ENCODE peak calls at places on chromosomes 7 and 10, in nine cellular contexts. B is Peyer's patch; T is SK-N-SH; I is transverse colon; J is NCI-H2081; M is T-helper 17 cell; N is hepatocyte; C is stimulated activated CD8-positive, alpha-beta memory T cell treated with anti-CD3 and anti-CD28 coated beads, Interleukin-2, amount 100 ng/mL, for 1 hour; K is tibial nerve. V is an unnamed sample.
A peak's percentile ranks its signal among the peaks of the same experiment; 100 is the strongest.

GRCh38 chr7:83427929-83428328 is 221.0 kb downstream of the SEMA3E start:
- DNase-seq in B (no peak), T (no peak), I (no peak), J (peak; percentile 84), M (no peak), N (no peak), C (no peak), K (no peak), V (no peak)

GRCh38 chr7:3916146-3916545 is 615.1 kb downstream of the SDK1 start:
- DNase-seq in B (no peak), T (no peak), I (no peak), J (no peak), M (no peak), N (no peak), C (no peak), K (no peak), V (peak; percentile 40)

GRCh38 chr10:125161570-125162139 is 1.3 kb upstream of the CTBP2 start:
- DNase-seq in B (peak; percentile 46), T (peak; percentile 66), I (no peak), J (no peak), M (no peak), N (peak; percentile 53), C (no peak), K (no peak), V (no peak)

GRCh38 chr7:99369767-99370353 is 4.7 kb upstream of the ARPC1B start:
- DNase-seq in B (no peak), T (no peak), I (no peak), J (no peak), M (no peak), N (no peak), C (no peak), K (no peak), V (no peak)

GRCh38 chr10:86123304-86123703 is 243.3 kb downstream of the GRID1 start:
- DNase-seq in B (no peak), T (no peak), I (no peak), J (no peak), M (no peak), N (no peak), C (no peak), K (no peak), V (no peak)

GRCh38 chr10:119608316-119609155 is 11.8 kb upstream of the TIAL1 start:
- DNase-seq in B (peak; percentile 73), T (peak; percentile 67), I (peak; percentile 42), J (peak; percentile 28), M (no peak), N (peak; percentile 64), C (no peak), K (no peak), V (peak; percentile 36)

GRCh38 chr7:149773446-149774236 is at the start of gene ZNF467:
- DNase-seq in B (peak; percentile 73), T (peak; percentile 73), I (peak; percentile 70), J (peak; percentile 55), M (peak; percentile 48), N (peak; percentile 75), C (peak; percentile 27), K (peak; percentile 39), V (no peak)

GRCh38 chr10:93481931-93482834 is at the start of gene MYOF:
- DNase-seq in B (peak; percentile 80), T (peak; percentile 65), I (peak; percentile 65), J (peak; percentile 26), M (no peak), N (peak; percentile 87), C (no peak), K (peak; percentile 46), V (peak; percentile 59)

GRCh38 chr7:115476666-115477065 is 553.9 kb downstream of the TFEC start:
- DNase-seq in B (no peak), T (no peak), I (no peak), J (peak; percentile 82), M (no peak), N (peak; percentile 6), C (no peak), K (no peak), V (no peak)

GRCh38 chr7:25926891-25927625 is 224.9 kb upstream of the NFE2L3 start:
- DNase-seq in B (no peak), T (no peak), I (no peak), J (no peak), M (no peak), N (no peak), C (no peak), K (no peak), V (no peak)

GRCh38 chr10:123573236-123574147 is 92.7 kb upstream of the GPR26 start:
- DNase-seq in B (peak; percentile 65), T (peak; percentile 51), I (peak; percentile 59), J (peak; percentile 1), M (no peak), N (peak; percentile 69), C (peak; percentile 8), K (no peak), V (peak; percentile 36)

GRCh38 chr10:29856295-29856694 is 203.1 kb downstream of the JCAD start:
- DNase-seq in B (no peak), T (no peak), I (no peak), J (no peak), M (no peak), N (no peak), C (no peak), K (no peak), V (no peak)

GRCh38 chr7:17930546-17930945 is 9.7 kb downstream of the SNX13 start:
- DNase-seq in B (no peak), T (no peak), I (no peak), J (no peak), M (no peak), N (no peak), C (no peak), K (no peak), V (no peak)

GRCh38 chr7:91164948-91165845 is 99.0 kb upstream of the FZD1 start:
- DNase-seq in B (no peak), T (no peak), I (no peak), J (no peak), M (no peak), N (no peak), C (no peak), K (no peak), V (no peak)

GRCh38 chr10:100174699-100175677 is 10.8 kb downstream of the ERLIN1 start:
- DNase-seq in B (no peak), T (no peak), I (no peak), J (no peak), M (no peak), N (no peak), C (no peak), K (no peak), V (no peak)

GRCh38 chr7:44278451-44279161 is 46.8 kb downstream of the CAMK2B start:
- DNase-seq in B (peak; percentile 25), T (peak; percentile 52), I (peak; percentile 3), J (no peak), M (no peak), N (no peak), C (no peak), K (no peak), V (no peak)

GRCh38 chr10:79113827-79114226 is 45.1 kb downstream of the ZMIZ1 start:
- DNase-seq in B (no peak), T (peak; percentile 70), I (no peak), J (no peak), M (no peak), N (no peak), C (no peak), K (no peak), V (no peak)

GRCh38 chr10:71138126-71138860 is 74.1 kb upstream of the UNC5B start:
- DNase-seq in B (no peak), T (no peak), I (no peak), J (peak; percentile 30), M (no peak), N (no peak), C (no peak), K (no peak), V (no peak)

GRCh38 chr10:44781131-44781530 is 130.0 kb upstream of the TMEM72 start:
- DNase-seq in B (no peak), T (no peak), I (no peak), J (no peak), M (no peak), N (no peak), C (no peak), K (no peak), V (no peak)

GRCh38 chr10:3418901-3419300 is 246.3 kb upstream of the PITRM1 start:
- DNase-seq in B (no peak), T (no peak), I (no peak), J (no peak), M (no peak), N (no peak), C (no peak), K (no peak), V (no peak)

GRCh38 chr7:91313113-91313512 is 48.9 kb downstream of the FZD1 start:
- DNase-seq in B (no peak), T (peak; percentile 11), I (no peak), J (no peak), M (no peak), N (no peak), C (no peak), K (no peak), V (no peak)

GRCh38 chr10:94097656-94098055 is 103.9 kb downstream of the PLCE1 start:
- DNase-seq in B (no peak), T (no peak), I (no peak), J (no peak), M (no peak), N (no peak), C (no peak), K (no peak), V (no peak)

GRCh38 chr10:62817763-62818425 is 1.7 kb upstream of the EGR2 start:
- DNase-seq in B (peak; percentile 88), T (peak; percentile 94), I (peak; percentile 75), J (peak; percentile 50), M (peak; percentile 62), N (peak; percentile 90), C (peak; percentile 47), K (peak; percentile 43), V (peak; percentile 54)

GRCh38 chr10:62978417-62978955 is 154.6 kb upstream of the NRBF2 start:
- DNase-seq in B (no peak), T (no peak), I (no peak), J (no peak), M (no peak), N (no peak), C (no peak), K (no peak), V (no peak)

GRCh38 chr10:91251430-91252056 is 31.1 kb downstream of the PCGF5 start:
- DNase-seq in B (peak; percentile 76), T (peak; percentile 26), I (peak; percentile 52), J (peak; percentile 30), M (no peak), N (peak; percentile 69), C (peak; percentile 24), K (peak; percentile 23), V (peak; percentile 54)

GRCh38 chr7:123622660-123623386 is 21.2 kb downstream of the ASB15 start:
- DNase-seq in B (no peak), T (no peak), I (peak; percentile 8), J (peak; percentile 97), M (no peak), N (peak; percentile 55), C (no peak), K (no peak), V (peak; percentile 64)

GRCh38 chr10:14838582-14839304 is 637 bp downstream of the HSPA14 start:
- DNase-seq in B (peak; percentile 60), T (peak; percentile 74), I (peak; percentile 41), J (no peak), M (peak; percentile 15), N (peak; percentile 58), C (no peak), K (no peak), V (peak; percentile 18)

GRCh38 chr10:114261116-114261515 is 22.1 kb downstream of the VWA2 start:
- DNase-seq in B (no peak), T (no peak), I (no peak), J (no peak), M (no peak), N (no peak), C (no peak), K (no peak), V (no peak)

GRCh38 chr10:77391605-77392235 is 245.9 kb downstream of the KCNMA1 start:
- DNase-seq in B (peak; percentile 77), T (peak; percentile 66), I (peak; percentile 83), J (peak; percentile 58), M (no peak), N (peak; percentile 91), C (no peak), K (peak; percentile 74), V (peak; percentile 43)

GRCh38 chr7:120960714-120961113 is 10.1 kb downstream of the ING3 start:
- DNase-seq in B (no peak), T (no peak), I (no peak), J (no peak), M (no peak), N (no peak), C (no peak), K (no peak), V (no peak)

GRCh38 chr7:107857541-107857912 is 33.5 kb upstream of the DLD start:
- DNase-seq in B (no peak), T (no peak), I (no peak), J (no peak), M (no peak), N (no peak), C (no peak), K (no peak), V (peak; percentile 53)

V was measured in HepG2.